ENCODE peak calls at places on chromosomes 11 and 22, in seven cellular contexts. Y is GM19239; V is activated CD4-positive, alpha-beta T cell treated with anti-CD3 and anti-CD28 coated beads for 24 hours; P is Daoy; F is NCI-H774; U is NCI-H69; L is choroid plexus epithelial cell. O is an unnamed sample.

GRCh38 chr11:76698321-76699043 is 27.9 kb upstream of the LRRC32 start:
- DNase-seq in U (peak), P (no peak), V (no peak), Y (no peak), F (no peak), L (no peak), O (no peak)

GRCh38 chr22:36184433-36185035 is 17.1 kb downstream of the APOL4 start:
- DNase-seq in V (no peak), Y (no peak), F (no peak), L (peak), P (no peak), U (peak), O (peak)

GRCh38 chr11:75275581-75275980 is 35.0 kb downstream of the TPBGL start:
- DNase-seq in F (no peak), Y (no peak), P (no peak), L (no peak), V (peak), U (peak), O (peak)

GRCh38 chr11:104343578-104343977 is 179.6 kb upstream of the PDGFD start:
- DNase-seq in F (peak), P (no peak), U (peak), V (no peak), Y (no peak), L (peak), O (peak)

GRCh38 chr11:117827521-117828511 is 3.3 kb upstream of the FXYD2 start:
- DNase-seq in Y (no peak), F (no peak), L (no peak), U (peak), V (no peak), P (no peak), O (no peak)

GRCh38 chr11:46277313-46277622 is 194 bp upstream of the CREB3L1 start:
- DNase-seq in Y (peak), P (no peak), L (peak), U (no peak), F (no peak), V (no peak), O (peak)

GRCh38 chr11:74311352-74311926 is at the start of gene P4HA3:
- DNase-seq in V (peak), U (peak), F (peak), L (peak), Y (peak), P (peak), O (peak)

GRCh38 chr11:126343051-126343450 is 12.4 kb upstream of the ST3GAL4 start:
- DNase-seq in U (no peak), L (no peak), V (no peak), F (no peak), Y (no peak), P (no peak), O (no peak)

GRCh38 chr11:77636738-77637344 is 753 bp downstream of the CLNS1A start:
- DNase-seq in P (peak), Y (no peak), V (no peak), U (peak), F (no peak), L (peak), O (peak)

GRCh38 chr11:69157156-69157821 is 1.6 kb downstream of the SMIM38 start:
- DNase-seq in L (peak), P (peak), V (no peak), U (peak), Y (no peak), F (peak), O (peak)

GRCh38 chr11:16169541-16169940 is 186.8 kb downstream of the SOX6 start:
- DNase-seq in U (no peak), L (peak), F (no peak), P (no peak), V (no peak), Y (no peak), O (peak)

GRCh38 chr11:45384711-45385241 is 98.6 kb upstream of the SYT13 start:
- DNase-seq in V (no peak), Y (no peak), U (no peak), P (no peak), L (no peak), F (no peak), O (no peak)

GRCh38 chr22:48367731-48368130 is 1459.9 kb downstream of the BRD1 start:
- DNase-seq in P (no peak), L (no peak), U (no peak), V (no peak), F (no peak), Y (no peak), O (no peak)

GRCh38 chr11:32473282-32473909 is 38.1 kb upstream of the WT1 start:
- DNase-seq in P (no peak), V (no peak), L (no peak), U (no peak), F (no peak), Y (no peak), O (no peak)

GRCh38 chr22:37079668-37080171 is 28.2 kb downstream of the KCTD17 start:
- DNase-seq in F (no peak), L (peak), P (no peak), V (peak), Y (no peak), U (no peak), O (peak)

GRCh38 chr22:23383491-23384450 is 196.3 kb downstream of the IGLL1 start:
- DNase-seq in Y (no peak), V (no peak), U (peak), F (no peak), P (no peak), L (peak), O (no peak)

GRCh38 chr11:65468874-65469333 is 29.9 kb upstream of the MALAT1 start:
- DNase-seq in V (no peak), F (peak), U (peak), L (peak), P (peak), Y (no peak), O (peak)

GRCh38 chr11:26134481-26135355 is 197.2 kb upstream of the ANO3 start:
- DNase-seq in F (no peak), L (peak), P (no peak), Y (no peak), U (peak), V (no peak), O (no peak)

GRCh38 chr22:24437820-24438328 is 10.5 kb downstream of the ADORA2A start:
- DNase-seq in F (no peak), Y (peak), V (no peak), U (peak), P (peak), L (no peak), O (peak)

GRCh38 chr22:41565403-41566054 is 4.7 kb downstream of the CSDC2 start:
- DNase-seq in Y (no peak), U (peak), P (peak), F (no peak), V (no peak), L (peak), O (peak)

GRCh38 chr11:77136074-77136473 is 8.0 kb downstream of the MYO7A start:
- DNase-seq in P (peak), V (no peak), L (peak), U (no peak), F (no peak), Y (no peak), O (peak)

GRCh38 chr11:76086713-76087635 is 119.3 kb downstream of the WNT11 start:
- DNase-seq in U (no peak), Y (no peak), P (no peak), V (no peak), L (peak), F (no peak), O (peak)

GRCh38 chr11:119782021-119782420 is 53.0 kb upstream of the NECTIN1 start:
- DNase-seq in Y (no peak), U (peak), V (no peak), F (no peak), L (no peak), P (no peak), O (no peak)

GRCh38 chr22:27867114-27867957 is 51.7 kb downstream of the PITPNB start:
- DNase-seq in L (peak), U (peak), Y (no peak), P (no peak), F (no peak), V (no peak), O (peak)

GRCh38 chr11:1572200-1573076 is at the start of gene DUSP8:
- DNase-seq in U (peak), V (peak), L (peak), Y (peak), F (peak), P (peak), O (peak)

GRCh38 chr11:133408402-133408801 is 123.9 kb downstream of the OPCML start:
- DNase-seq in V (no peak), U (no peak), P (no peak), L (no peak), Y (no peak), F (no peak), O (no peak)

GRCh38 chr22:46779651-46780050 is 17.2 kb downstream of the TBC1D22A start:
- DNase-seq in P (no peak), V (no peak), Y (no peak), F (no peak), U (no peak), L (no peak), O (no peak)

GRCh38 chr11:725624-726202 is 19.7 kb downstream of the EPS8L2 start:
- DNase-seq in Y (no peak), U (peak), P (no peak), V (no peak), L (no peak), F (no peak), O (no peak)

GRCh38 chr11:67732045-67732787 is 57.8 kb upstream of the ALDH3B2 start:
- DNase-seq in P (peak), F (no peak), Y (no peak), U (peak), V (peak), L (no peak), O (no peak)

GRCh38 chr11:134524201-134524600 is 112.2 kb upstream of the B3GAT1 start:
- DNase-seq in F (no peak), U (no peak), Y (no peak), P (no peak), V (no peak), L (no peak), O (no peak)

GRCh38 chr11:106086135-106086534 is 8.7 kb downstream of the AASDHPPT start:
- DNase-seq in F (no peak), L (peak), P (no peak), U (no peak), V (no peak), Y (no peak), O (peak)

GRCh38 chr11:130338667-130339066 is 23.9 kb upstream of the ZBTB44 start:
- DNase-seq in L (no peak), F (no peak), V (no peak), Y (no peak), P (no peak), U (no peak), O (no peak)

GRCh38 chr11:2099523-2100316 is 39.5 kb downstream of the IGF2 start:
- DNase-seq in F (no peak), P (peak), L (no peak), Y (no peak), U (peak), V (no peak), O (no peak)

GRCh38 chr11:116875194-116875593 is 37.8 kb upstream of the APOA1 start:
- DNase-seq in L (no peak), V (no peak), F (no peak), P (no peak), Y (no peak), U (no peak), O (no peak)

O was measured in adipocyte.